ENCODE peak calls at places on chromosomes 7 and 10, in six cellular contexts. A, I, B, G, L and Y are unnamed samples.

GRCh38 chr10:69295027-69295426 is 16.7 kb downstream of the HK1 start:
- DNase-seq in A (no peak), I (no peak), B (no peak), G (no peak), L (no peak), Y (no peak)

GRCh38 chr10:87734987-87735827 is 75.5 kb downstream of the PAPSS2 start:
- DNase-seq in A (peak), I (peak), B (no peak), G (peak), L (peak), Y (no peak)

GRCh38 chr7:43735802-43736603 is 6.7 kb upstream of the COA1 start:
- DNase-seq in A (no peak), I (no peak), B (no peak), G (no peak), L (peak), Y (no peak)

GRCh38 chr10:94358480-94358879 is 4.3 kb downstream of the NOC3L start:
- DNase-seq in A (no peak), I (no peak), B (no peak), G (peak), L (peak), Y (no peak)

GRCh38 chr10:93445097-93445960 is 36.8 kb downstream of the MYOF start:
- DNase-seq in A (peak), I (peak), B (no peak), G (peak), L (peak), Y (no peak)

GRCh38 chr7:117386125-117386709 is 41.1 kb downstream of the ASZ1 start:
- DNase-seq in A (no peak), I (no peak), B (no peak), G (no peak), L (peak), Y (no peak)

GRCh38 chr10:5559642-5560141 is 34.9 kb downstream of the CALML3 start:
- DNase-seq in A (no peak), I (no peak), B (no peak), G (no peak), L (peak), Y (no peak)

GRCh38 chr10:74799840-74800239 is 26.6 kb upstream of the KAT6B start:
- DNase-seq in A (no peak), I (no peak), B (no peak), G (peak), L (peak), Y (no peak)

GRCh38 chr10:48306870-48307531 is 524 bp downstream of the MAPK8 start:
- DNase-seq in A (peak), I (peak), B (no peak), G (peak), L (peak), Y (no peak)

GRCh38 chr10:34131152-34131551 is 683.9 kb downstream of the PARD3 start:
- DNase-seq in A (no peak), I (no peak), B (no peak), G (no peak), L (no peak), Y (no peak)

GRCh38 chr10:46544989-46545791 is 11.3 kb downstream of the GPRIN2 start:
- DNase-seq in A (no peak), I (no peak), B (no peak), G (peak), L (peak), Y (no peak)

GRCh38 chr10:26269754-26270153 is 53.2 kb downstream of the GAD2 start:
- DNase-seq in A (peak), I (no peak), B (no peak), G (peak), L (peak), Y (no peak)

GRCh38 chr7:101598981-101599681 is 30.0 kb downstream of the MYL10 start:
- DNase-seq in A (no peak), I (no peak), B (no peak), G (no peak), L (peak), Y (no peak)

GRCh38 chr10:76311752-76312699 is 880.6 kb downstream of the LRMDA start:
- DNase-seq in A (peak), I (no peak), B (no peak), G (peak), L (peak), Y (no peak)

GRCh38 chr7:156000601-156001396 is 188.5 kb upstream of the SHH start:
- DNase-seq in A (no peak), I (no peak), B (no peak), G (no peak), L (no peak), Y (no peak)